ENCODE peak calls at places on chromosomes 4 and X, in eight cellular contexts. B, L, S, N, U, G, V and W are unnamed samples.

GRCh38 chrX:119606508-119607389 is 525 bp upstream of the NKRF start:
- DNase-seq in G (no peak), L (no peak), B (peak), N (no peak), U (no peak), S (no peak), V (no peak), W (peak)

GRCh38 chr4:2274320-2275043 is 12.6 kb upstream of the MXD4 start:
- DNase-seq in S (no peak), G (no peak), L (no peak), N (peak), U (no peak), V (no peak), B (no peak), W (no peak)

GRCh38 chrX:38811515-38812239 is 10.4 kb downstream of the MID1IP1 start:
- DNase-seq in S (peak), G (no peak), B (no peak), V (no peak), N (no peak), L (no peak), U (no peak), W (no peak)

GRCh38 chrX:3161686-3162085 is 120.4 kb downstream of the ARSF start:
- DNase-seq in S (no peak), B (peak), N (no peak), L (no peak), U (no peak), G (no peak), V (no peak), W (no peak)

GRCh38 chr4:174749091-174749490 is 80.0 kb downstream of the GLRA3 start:
- DNase-seq in V (no peak), U (no peak), L (no peak), N (no peak), S (no peak), G (no peak), B (peak), W (no peak)

GRCh38 chr4:119506761-119507160 is 121.8 kb downstream of the PDE5A start:
- DNase-seq in S (no peak), L (no peak), B (no peak), U (no peak), G (no peak), N (no peak), V (no peak), W (no peak)

GRCh38 chrX:97763391-97763790 is 879.7 kb downstream of the RPA4 start:
- DNase-seq in L (peak), N (no peak), U (no peak), G (no peak), B (no peak), V (no peak), S (no peak), W (no peak)

GRCh38 chr4:128865132-128865531 is 55.6 kb downstream of the JADE1 start:
- DNase-seq in U (no peak), G (no peak), V (no peak), N (no peak), L (no peak), S (no peak), B (no peak), W (no peak)

GRCh38 chr4:70895405-70895804 is 6.8 kb upstream of the MOB1B start:
- DNase-seq in G (no peak), N (no peak), L (no peak), B (no peak), U (no peak), V (no peak), S (no peak), W (no peak)

GRCh38 chrX:66022742-66023725 is 16.8 kb downstream of the VSIG4 start:
- DNase-seq in V (no peak), G (no peak), N (no peak), B (no peak), L (peak), U (no peak), S (no peak), W (no peak)
- TF ChIP-seq CTCF in V (no peak), G (peak), N (peak), B (peak), L (peak), U (no peak), S (no peak), W (no peak)

GRCh38 chr4:99090511-99090910 is 1.9 kb upstream of the ADH5 start:
- DNase-seq in N (no peak), L (no peak), V (no peak), B (no peak), U (no peak), G (no peak), S (no peak), W (no peak)
- H3K4me3 ChIP-seq in N (peak), L (no peak), V (no peak), B (peak), U (peak), G (no peak), S (no peak), W (peak)

DNA sequence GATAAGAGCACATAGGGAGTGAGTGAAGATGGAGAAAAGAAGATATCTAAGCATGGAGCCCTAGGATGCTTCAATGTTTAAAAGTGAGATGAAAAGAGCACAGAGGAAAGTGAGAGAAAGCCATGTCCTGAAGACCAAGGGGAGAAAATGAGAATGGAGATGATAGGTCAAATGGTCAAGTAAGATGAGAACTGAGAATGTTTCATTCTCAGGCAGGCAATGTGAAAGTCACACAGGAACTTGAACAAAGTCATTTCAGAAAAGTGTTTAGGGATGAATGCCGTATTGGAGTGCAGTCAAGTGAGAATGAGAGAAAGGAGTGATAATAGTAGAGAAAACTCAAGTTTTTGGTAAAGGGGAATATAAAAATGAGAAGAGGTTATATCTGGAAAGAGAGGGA is 148.7 kb upstream of the PTCHD1 start:
- DNase-seq in V (no peak), N (no peak), S (no peak), B (no peak), L (no peak), U (no peak), G (no peak), W (no peak)
- TF ChIP-seq CTCF in V (no peak), N (no peak), S (no peak), B (no peak), L (no peak), U (no peak), G (no peak), W (no peak)

GRCh38 chr4:125762537-125762936 is 447.8 kb downstream of the FAT4 start:
- DNase-seq in L (no peak), V (no peak), S (no peak), U (no peak), B (peak), N (no peak), G (no peak), W (no peak)

GRCh38 chr4:125758438-125758837 is 443.7 kb downstream of the FAT4 start:
- DNase-seq in B (no peak), G (no peak), U (no peak), S (no peak), V (no peak), L (no peak), N (no peak), W (no peak)

GRCh38 chr4:125765936-125766335 is 451.2 kb downstream of the FAT4 start:
- DNase-seq in G (no peak), S (no peak), L (no peak), B (peak), V (no peak), U (no peak), N (no peak), W (no peak)

DNA sequence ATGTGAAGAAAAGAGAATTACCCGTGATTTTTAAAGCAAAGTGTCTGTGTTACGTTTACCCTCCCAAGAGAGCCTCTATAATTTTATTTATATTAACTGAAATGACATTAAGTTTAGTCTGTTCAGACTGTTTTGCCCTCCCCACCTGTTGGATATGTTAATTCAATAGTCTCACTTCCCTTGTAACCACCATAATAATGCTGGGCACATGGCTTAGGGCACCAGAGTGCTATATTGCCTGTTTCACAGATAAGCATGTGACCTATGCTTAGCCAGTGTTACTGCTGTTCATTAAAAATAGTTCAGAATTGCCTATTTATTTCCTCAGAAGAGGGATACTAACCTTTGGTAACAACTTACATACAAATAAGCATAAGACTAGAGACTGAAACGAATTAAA is 446.2 kb downstream of the FAT4 start:
- DNase-seq in V (no peak), B (no peak), U (no peak), S (no peak), G (no peak), L (no peak), N (no peak), W (no peak)
- H3K4me3 ChIP-seq in V (no peak), B (no peak), U (no peak), S (no peak), G (no peak), L (no peak), N (no peak), W (no peak)

GRCh38 chr4:80026080-80026479 is 46.9 kb downstream of the ANTXR2 start:
- DNase-seq in V (no peak), N (no peak), U (no peak), L (no peak), B (no peak), G (no peak), S (no peak), W (no peak)
- TF ChIP-seq CTCF in V (no peak), N (no peak), U (no peak), L (no peak), B (peak), G (no peak), S (no peak), W (no peak)

DNA sequence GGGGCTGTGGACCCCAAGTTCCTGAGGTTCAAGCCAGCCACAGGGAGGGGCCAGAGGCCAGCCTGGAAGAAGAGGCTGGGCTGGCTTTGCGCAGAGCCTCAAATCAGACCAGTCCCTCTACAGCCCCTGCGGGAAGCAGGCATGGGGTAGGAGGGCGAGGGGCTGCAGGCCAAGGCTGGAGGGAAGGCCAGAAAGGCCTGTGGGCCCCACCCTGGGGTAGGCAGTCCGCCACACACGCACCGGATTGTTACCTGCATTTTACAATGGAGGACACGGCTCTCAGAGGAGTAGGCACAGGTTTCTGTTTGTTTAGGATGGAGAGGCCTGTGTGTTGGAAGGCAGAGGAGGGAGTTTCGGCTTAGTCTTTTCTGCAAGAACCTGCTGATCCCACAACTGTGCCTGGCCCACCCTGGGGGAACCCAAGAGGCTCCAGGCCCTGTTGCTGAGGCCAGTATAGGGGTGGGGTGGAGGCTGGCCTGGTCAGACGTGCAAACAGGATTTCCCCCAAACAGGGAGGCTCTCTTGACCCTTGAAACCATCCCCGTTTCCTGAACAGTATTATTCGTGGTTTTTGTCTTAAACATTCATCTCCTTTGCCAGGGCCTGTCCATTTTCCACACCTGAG is 659 bp upstream of the SLC49A3 start:
- DNase-seq in U (no peak), S (no peak), N (no peak), L (no peak), B (no peak), G (no peak), V (no peak), W (no peak)
- H3K4me3 ChIP-seq in U (peak), S (no peak), N (peak), L (no peak), B (peak), G (no peak), V (no peak), W (no peak)

DNA sequence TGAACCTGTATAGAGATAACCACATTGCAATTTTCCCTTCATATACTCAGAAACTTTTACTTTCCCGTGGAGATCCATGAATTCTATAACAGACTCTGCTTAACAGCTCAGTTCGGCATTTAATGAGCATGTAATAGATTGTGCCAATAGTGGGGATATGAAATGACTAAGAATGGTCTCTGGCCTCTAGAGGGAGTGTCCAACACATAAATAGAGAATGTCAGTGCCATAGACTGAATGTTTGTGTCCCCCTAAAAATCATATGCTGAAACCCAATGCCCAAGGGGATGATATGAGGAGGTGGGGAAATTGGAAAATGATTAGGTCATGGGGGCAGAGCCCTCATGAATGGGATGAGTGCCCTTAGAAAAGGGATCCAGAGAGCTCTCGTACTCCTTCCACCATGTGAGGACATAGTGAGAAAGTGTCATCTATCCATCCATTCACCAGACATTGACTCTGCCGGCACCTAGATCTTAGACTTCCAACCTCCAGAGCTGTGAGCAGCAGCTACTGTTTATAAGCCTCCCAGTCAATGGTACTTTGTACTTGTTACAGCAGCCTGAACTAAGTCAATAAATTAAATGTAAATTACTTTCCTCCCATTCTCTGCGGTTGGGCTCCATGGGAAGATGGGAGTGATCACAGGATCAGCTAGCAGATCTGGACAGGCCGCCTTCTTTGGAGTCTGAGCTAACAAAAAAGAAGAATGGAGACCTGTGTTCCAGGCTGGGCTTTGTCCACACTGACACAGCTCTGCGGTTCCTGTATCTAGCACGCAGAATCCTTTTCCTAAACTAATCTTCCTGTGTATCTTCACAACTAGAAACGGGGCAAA is 28.1 kb upstream of the HPSE start:
- DNase-seq in S (no peak), G (no peak), L (peak), B (peak), V (no peak), N (no peak), U (no peak), W (peak)
- TF ChIP-seq CTCF in S (no peak), G (peak), L (peak), B (peak), V (no peak), N (no peak), U (peak), W (peak)

GRCh38 chrX:16712116-16712824 is at the start of gene CTPS2:
- DNase-seq in S (peak), U (peak), V (peak), G (no peak), N (peak), L (peak), B (peak), W (peak)

GRCh38 chrX:16714504-16714903 is 2.0 kb upstream of the CTPS2 start:
- DNase-seq in G (no peak), V (no peak), N (no peak), B (no peak), U (no peak), L (no peak), S (no peak), W (no peak)

GRCh38 chrX:16711219-16712115 is 1.0 kb downstream of the CTPS2 start:
- DNase-seq in V (no peak), S (no peak), B (no peak), N (no peak), L (peak), U (no peak), G (no peak), W (no peak)

GRCh38 chrX:16708016-16708415 is 4.5 kb downstream of the CTPS2 start:
- DNase-seq in V (no peak), B (no peak), L (no peak), S (no peak), N (no peak), G (no peak), U (no peak), W (no peak)

DNA sequence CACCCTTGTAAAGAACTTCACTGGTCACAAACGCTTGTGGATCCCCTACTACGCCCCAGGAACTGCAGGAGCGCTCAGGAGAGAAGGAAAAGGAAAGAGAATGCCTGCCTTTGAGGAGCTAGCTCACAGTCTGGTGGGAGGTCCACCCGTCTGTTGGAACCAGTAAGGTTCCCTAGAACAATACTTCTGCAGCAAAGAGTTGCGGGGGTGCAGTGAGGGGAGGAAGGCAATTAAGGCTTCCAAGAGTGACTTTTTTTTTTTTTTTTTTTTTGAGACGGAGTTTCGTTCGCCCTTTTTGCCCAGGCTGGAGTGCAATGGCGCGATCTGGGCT is 321 bp upstream of the CTPS2 start:
- DNase-seq in V (no peak), N (no peak), B (no peak), U (no peak), S (no peak), L (no peak), G (no peak), W (no peak)
- H3K4me3 ChIP-seq in V (peak), N (peak), B (peak), U (peak), S (peak), L (peak), G (peak), W (peak)

DNA sequence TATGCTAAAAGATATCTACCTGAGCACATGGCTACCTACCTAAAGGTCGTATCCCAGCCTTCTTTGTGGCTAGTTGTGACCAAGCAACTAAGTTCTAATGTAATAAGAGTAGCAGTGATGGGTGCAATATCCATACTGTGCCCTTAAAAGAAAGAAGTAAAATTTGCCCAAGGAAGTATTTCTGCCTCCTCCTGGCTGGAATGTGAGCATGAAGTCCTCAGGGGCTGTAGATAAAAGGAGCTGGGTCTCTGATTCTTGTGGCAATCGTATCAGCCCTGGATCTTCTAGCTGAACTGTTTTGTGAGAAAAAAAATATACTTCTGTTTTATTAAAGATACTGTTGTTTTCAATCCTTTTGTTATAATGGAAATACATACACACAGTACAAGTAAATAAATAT is 217.4 kb downstream of the GPAT3 start:
- DNase-seq in N (no peak), S (no peak), L (no peak), U (no peak), G (no peak), B (no peak), V (no peak), W (no peak)
- TF ChIP-seq CTCF in N (no peak), S (no peak), L (no peak), U (no peak), G (no peak), B (no peak), V (no peak), W (peak)